ENCODE peak calls at places on chromosomes 2 and 18, in nine cellular contexts. K is C1 segment of cervical spinal cord; N is stimulated activated CD4-positive, alpha-beta T cell treated with anti-CD3 and anti-CD28 coated beads, Interleukin-4, amount 100 ng/mL, for 4 hours; X is stimulated activated CD8-positive, alpha-beta memory T cell treated with anti-CD3 and anti-CD28 coated beads, Interleukin-15, amount 100 ng/mL, for 4 hours; Q is 8988T; E is omental fat pad; G is H9; S is GM20000; R is endothelial cell. M is an unnamed sample.

GRCh38 chr2:64779117-64779690 is 125.5 kb upstream of the SERTAD2 start:
- DNase-seq in K (no peak), N (no peak), X (no peak), Q (no peak), E (no peak), G (no peak), S (no peak), R (no peak), M (no peak)

GRCh38 chr2:179787601-179788000 is 73.8 kb downstream of the ZNF385B start:
- DNase-seq in K (no peak), N (no peak), X (no peak), Q (no peak), E (no peak), G (no peak), S (no peak), R (no peak), M (no peak)

GRCh38 chr2:48175254-48175653 is 269.0 kb upstream of the FBXO11 start:
- DNase-seq in K (no peak), N (no peak), X (no peak), Q (no peak), E (no peak), G (no peak), S (no peak), R (no peak), M (no peak)

GRCh38 chr2:180061085-180061484 is 54.0 kb upstream of the CWC22 start:
- DNase-seq in K (no peak), N (no peak), X (no peak), Q (no peak), E (no peak), G (no peak), S (no peak), R (no peak), M (no peak)

GRCh38 chr2:169727065-169727464 is 6.6 kb upstream of the KLHL23 start:
- DNase-seq in K (no peak), N (no peak), X (no peak), Q (no peak), E (no peak), G (peak), S (no peak), R (no peak), M (no peak)

GRCh38 chr2:24083567-24084385 is 858 bp downstream of the TP53I3 start:
- DNase-seq in K (peak), N (no peak), X (no peak), Q (peak), E (no peak), G (peak), S (peak), R (no peak), M (peak)

GRCh38 chr2:207487650-207488315 is 42.0 kb upstream of the CREB1 start:
- DNase-seq in K (no peak), N (no peak), X (no peak), Q (peak), E (no peak), G (no peak), S (no peak), R (no peak), M (no peak)

GRCh38 chr2:71843391-71843850 is 304.2 kb downstream of the CYP26B1 start:
- DNase-seq in K (no peak), N (no peak), X (no peak), Q (no peak), E (no peak), G (no peak), S (no peak), R (no peak), M (no peak)

GRCh38 chr2:178700922-178701342 is 106.3 kb downstream of the TTN start:
- DNase-seq in K (no peak), N (no peak), X (no peak), Q (no peak), E (no peak), G (no peak), S (peak), R (no peak), M (no peak)

GRCh38 chr2:216029416-216030129 is 16.2 kb upstream of the MREG start:
- DNase-seq in K (no peak), N (no peak), X (no peak), Q (no peak), E (no peak), G (no peak), S (no peak), R (no peak), M (peak)

GRCh38 chr2:189501487-189501886 is 60.2 kb downstream of the WDR75 start:
- DNase-seq in K (no peak), N (no peak), X (no peak), Q (no peak), E (no peak), G (no peak), S (no peak), R (no peak), M (no peak)

GRCh38 chr2:128361376-128362131 is 42.9 kb upstream of the HS6ST1 start:
- DNase-seq in K (no peak), N (no peak), X (no peak), Q (no peak), E (no peak), G (no peak), S (no peak), R (no peak), M (no peak)

GRCh38 chr2:47699533-47700215 is 83.3 kb upstream of the MSH6 start:
- DNase-seq in K (no peak), N (no peak), X (no peak), Q (no peak), E (no peak), G (no peak), S (no peak), R (no peak), M (no peak)

GRCh38 chr2:98559581-98559980 is 48.7 kb downstream of the COA5 start:
- DNase-seq in K (no peak), N (no peak), X (no peak), Q (no peak), E (no peak), G (no peak), S (no peak), R (no peak), M (no peak)

GRCh38 chr2:221518201-221518936 is 53.7 kb downstream of the EPHA4 start:
- DNase-seq in K (no peak), N (no peak), X (no peak), Q (no peak), E (no peak), G (no peak), S (no peak), R (no peak), M (no peak)

GRCh38 chr18:42274488-42275137 is 319.6 kb downstream of the PIK3C3 start:
- DNase-seq in K (no peak), N (no peak), X (no peak), Q (no peak), E (no peak), G (peak), S (no peak), R (peak), M (peak)

GRCh38 chr2:112644155-112644932 is 1.4 kb upstream of the SLC20A1 start:
- DNase-seq in K (no peak), N (no peak), X (no peak), Q (no peak), E (no peak), G (no peak), S (no peak), R (no peak), M (no peak)

GRCh38 chr2:161423351-161424178 is 7.5 kb downstream of the TBR1 start:
- DNase-seq in K (no peak), N (no peak), X (no peak), Q (no peak), E (no peak), G (peak), S (peak), R (peak), M (no peak)

GRCh38 chr2:176002684-176003225 is 688 bp upstream of the LNPK start:
- DNase-seq in K (peak), N (no peak), X (no peak), Q (no peak), E (no peak), G (no peak), S (peak), R (peak), M (no peak)

GRCh38 chr18:64403784-64404498 is 255.1 kb upstream of the LINC00305 start:
- DNase-seq in K (no peak), N (no peak), X (no peak), Q (no peak), E (no peak), G (no peak), S (no peak), R (no peak), M (no peak)

GRCh38 chr2:160380613-160381012 is 113.0 kb downstream of the RBMS1 start:
- DNase-seq in K (no peak), N (no peak), X (no peak), Q (no peak), E (no peak), G (no peak), S (no peak), R (no peak), M (no peak)

GRCh38 chr2:104443137-104443536 is 410.8 kb upstream of the POU3F3 start:
- DNase-seq in K (no peak), N (no peak), X (no peak), Q (no peak), E (no peak), G (no peak), S (no peak), R (no peak), M (no peak)

GRCh38 chr2:109375131-109375561 is 238.6 kb downstream of the SEPTIN10 start:
- DNase-seq in K (no peak), N (no peak), X (no peak), Q (no peak), E (no peak), G (peak), S (no peak), R (peak), M (no peak)

GRCh38 chr2:163850036-163850435 is 114.2 kb upstream of the FIGN start:
- DNase-seq in K (no peak), N (no peak), X (no peak), Q (no peak), E (no peak), G (no peak), S (no peak), R (no peak), M (no peak)

GRCh38 chr2:28224648-28225471 is 167.8 kb upstream of the FOSL2 start:
- DNase-seq in K (no peak), N (no peak), X (no peak), Q (no peak), E (no peak), G (no peak), S (no peak), R (no peak), M (no peak)

GRCh38 chr18:22286576-22286975 is 117.2 kb downstream of the GATA6 start:
- DNase-seq in K (no peak), N (no peak), X (no peak), Q (no peak), E (no peak), G (no peak), S (no peak), R (no peak), M (no peak)

GRCh38 chr18:6406075-6406909 is 8.4 kb downstream of the L3MBTL4 start:
- DNase-seq in K (no peak), N (no peak), X (no peak), Q (no peak), E (no peak), G (no peak), S (no peak), R (no peak), M (no peak)

GRCh38 chr2:241794250-241794823 is 14.7 kb upstream of the NEU4 start:
- DNase-seq in K (no peak), N (no peak), X (no peak), Q (peak), E (no peak), G (no peak), S (no peak), R (no peak), M (no peak)

GRCh38 chr2:181143790-181144300 is 163.4 kb downstream of the UBE2E3 start:
- DNase-seq in K (no peak), N (no peak), X (no peak), Q (no peak), E (no peak), G (no peak), S (no peak), R (no peak), M (no peak)

GRCh38 chr2:42008241-42008911 is 39.4 kb upstream of the PKDCC start:
- DNase-seq in K (no peak), N (no peak), X (no peak), Q (no peak), E (no peak), G (no peak), S (no peak), R (no peak), M (no peak)

GRCh38 chr2:62292190-62292589 is 96.3 kb downstream of the B3GNT2 start:
- DNase-seq in K (no peak), N (no peak), X (no peak), Q (no peak), E (no peak), G (no peak), S (no peak), R (no peak), M (no peak)

GRCh38 chr18:21261352-21261751 is 19.3 kb downstream of the GREB1L start:
- DNase-seq in K (no peak), N (no peak), X (no peak), Q (no peak), E (no peak), G (no peak), S (no peak), R (no peak), M (no peak)

GRCh38 chr18:56982756-56983155 is 164.1 kb upstream of the BOD1L2 start:
- DNase-seq in K (no peak), N (no peak), X (no peak), Q (no peak), E (no peak), G (no peak), S (no peak), R (no peak), M (no peak)

M was measured in foreskin melanocyte.